ENCODE peak calls at places on chromosomes 5 and 9, in five cellular contexts. U is amniotic stem cell, F is AG09319, E is hepatocyte, G is adipocyte. H is an unnamed sample.

GRCh38 chr9:136995772-136996308 is 528 bp downstream of the CLIC3 start:
- DNase-seq in F (peak), E (no peak), G (no peak), U (no peak), H (no peak)

GRCh38 chr9:104810421-104811339 is 46.8 kb downstream of the NIPSNAP3B start:
- DNase-seq in G (peak), E (no peak), F (no peak), U (no peak), H (no peak)

GRCh38 chr9:123349691-123350480 is 6.1 kb upstream of the CRB2 start:
- DNase-seq in F (no peak), E (peak), G (peak), U (peak), H (no peak)

GRCh38 chr9:131138676-131139075 is 13.3 kb downstream of the NUP214 start:
- DNase-seq in F (no peak), U (no peak), E (no peak), G (no peak), H (no peak)

GRCh38 chr9:120862452-120862851 is 14.5 kb downstream of the PHF19 start:
- DNase-seq in E (no peak), G (no peak), U (no peak), F (no peak), H (no peak)

GRCh38 chr9:16442622-16443021 is 427.8 kb downstream of the BNC2 start:
- DNase-seq in U (no peak), G (peak), E (peak), F (no peak), H (no peak)

GRCh38 chr5:1207555-1207954 is 6.2 kb downstream of the SLC6A19 start:
- DNase-seq in G (no peak), E (no peak), U (no peak), F (no peak), H (no peak)

GRCh38 chr5:147809830-147810666 is 21.4 kb downstream of the SPINK1 start:
- DNase-seq in F (no peak), U (no peak), E (no peak), G (no peak), H (no peak)

GRCh38 chr5:154179846-154180710 is 10.5 kb upstream of the GALNT10 start:
- DNase-seq in G (peak), U (peak), F (peak), E (peak), H (no peak)

GRCh38 chr5:87101321-87101720 is 166.4 kb upstream of the RASA1 start:
- DNase-seq in E (no peak), G (no peak), U (no peak), F (no peak), H (no peak)

GRCh38 chr9:133563286-133564213 is 29.0 kb downstream of the ADAMTSL2 start:
- DNase-seq in F (no peak), U (no peak), E (peak), G (peak), H (no peak)

GRCh38 chr5:166379515-166379914 is 1911.9 kb upstream of the WWC1 start:
- DNase-seq in G (no peak), U (no peak), E (no peak), F (no peak), H (no peak)

GRCh38 chr9:87075537-87075936 is 128.2 kb upstream of the GAS1 start:
- DNase-seq in G (no peak), U (no peak), E (no peak), F (no peak), H (no peak)

GRCh38 chr9:28443461-28443860 is 870.2 kb upstream of the C9orf72 start:
- DNase-seq in E (no peak), F (no peak), U (no peak), G (no peak), H (no peak)

GRCh38 chr5:120457839-120458507 is 6.1 kb upstream of the PRR16 start:
- DNase-seq in U (no peak), G (peak), E (peak), F (no peak), H (no peak)

GRCh38 chr5:32342656-32343055 is 29.9 kb upstream of the MTMR12 start:
- DNase-seq in U (no peak), F (no peak), E (no peak), G (no peak), H (no peak)

GRCh38 chr5:82045526-82046267 is 73.9 kb downstream of the ATG10 start:
- DNase-seq in G (peak), E (no peak), U (peak), F (no peak), H (no peak)